ENCODE peak calls at places on chromosomes 13 and 19, in nine cellular contexts. Q, H, F, M, Z, T, C, I and E are unnamed samples.

GRCh38 chr13:74306496-74306895 is 172.3 kb upstream of the KLF12 start:
- DNase-seq in Q (no peak), H (no peak), F (no peak), M (peak; percentile 34), Z (no peak), T (no peak), C (no peak), I (peak; percentile 23), E (peak; percentile 39)

GRCh38 chr13:97445504-97446187 is 11.7 kb downstream of the RAP2A start:
- DNase-seq in Q (no peak), H (no peak), F (no peak), M (no peak), Z (no peak), T (no peak), C (no peak), I (no peak), E (no peak)

GRCh38 chr19:10404888-10405808 is 1.8 kb upstream of the CDC37 start:
- DNase-seq in Q (no peak), H (no peak), F (no peak), M (no peak), Z (peak; percentile 86), T (no peak), C (no peak), I (no peak), E (no peak)

GRCh38 chr19:29785955-29786589 is 25.7 kb upstream of the CCNE1 start:
- DNase-seq in Q (no peak), H (no peak), F (peak; percentile 67), M (no peak), Z (peak; percentile 35), T (no peak), C (no peak), I (no peak), E (no peak)

GRCh38 chr19:11737964-11738745 is 591 bp downstream of the ZNF823 start:
- DNase-seq in Q (peak; percentile 2), H (no peak), F (peak; percentile 64), M (peak; percentile 14), Z (peak; percentile 62), T (peak; percentile 87), C (peak; percentile 23), I (peak; percentile 24), E (no peak)

GRCh38 chr19:52897149-52897935 is at the start of gene ZNF320:
- DNase-seq in Q (peak; percentile 91), H (peak; percentile 57), F (peak; percentile 96), M (peak; percentile 89), Z (peak; percentile 98), T (peak; percentile 86), C (peak; percentile 96), I (peak; percentile 94), E (peak; percentile 78)

GRCh38 chr13:46964789-46965527 is 68.1 kb upstream of the HTR2A start:
- DNase-seq in Q (no peak), H (peak; percentile 40), F (no peak), M (peak; percentile 87), Z (no peak), T (no peak), C (no peak), I (peak; percentile 39), E (no peak)

GRCh38 chr19:55206664-55207500 is 2.4 kb downstream of the PTPRH start:
- DNase-seq in Q (no peak), H (peak; percentile 53), F (peak; percentile 75), M (peak; percentile 75), Z (peak; percentile 76), T (peak; percentile 88), C (peak; percentile 82), I (peak; percentile 95), E (peak; percentile 62)

GRCh38 chr13:33953203-33953602 is 135.3 kb downstream of the RFC3 start:
- DNase-seq in Q (no peak), H (peak; percentile 81), F (no peak), M (peak; percentile 86), Z (no peak), T (no peak), C (no peak), I (peak; percentile 61), E (peak; percentile 11)

DNA sequence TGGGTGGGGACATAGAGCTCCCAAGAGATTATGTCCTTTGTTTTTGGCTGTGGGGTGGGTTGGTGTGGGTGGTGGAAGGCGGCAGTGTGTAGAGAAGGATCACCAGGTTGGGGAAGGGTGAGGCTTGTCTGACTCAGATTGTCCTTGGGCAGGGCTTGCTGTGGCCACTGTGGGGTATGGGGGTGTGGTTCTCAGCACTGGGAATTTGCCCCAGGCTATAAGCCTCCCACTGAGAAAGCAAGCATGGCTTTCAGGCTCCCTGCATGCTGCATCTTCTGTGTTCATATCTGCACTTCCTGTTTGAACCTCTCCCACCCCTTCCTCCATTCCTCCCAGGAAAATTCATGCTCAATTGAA is 34.9 kb downstream of the DNAJC15 start:
- DNase-seq in Q (no peak), H (peak; percentile 81), F (no peak), M (peak; percentile 75), Z (peak; percentile 45), T (no peak), C (no peak), I (peak; percentile 67), E (peak; percentile 53)
- TF ChIP-seq CTCF in Q (no peak), H (no peak), F (no peak), M (no peak), Z (no peak), T (no peak), C (no peak), I (no peak), E (no peak)

GRCh38 chr19:1590641-1591397 is 1.8 kb downstream of the MBD3 start:
- DNase-seq in Q (no peak), H (no peak), F (peak; percentile 76), M (no peak), Z (peak; percentile 63), T (no peak), C (no peak), I (peak; percentile 37), E (no peak)
- TF ChIP-seq CTCF in Q (no peak), H (peak; percentile 38), F (peak; percentile 62), M (peak; percentile 43), Z (no peak), T (no peak), C (no peak), I (peak; percentile 58), E (peak; percentile 33)

GRCh38 chr19:17420267-17420924 is 549 bp downstream of the MVB12A start:
- DNase-seq in Q (no peak), H (no peak), F (peak; percentile 57), M (no peak), Z (peak; percentile 53), T (peak; percentile 59), C (peak; percentile 52), I (peak; percentile 22), E (no peak)
- TF ChIP-seq CTCF in Q (no peak), H (no peak), F (no peak), M (no peak), Z (peak; percentile 27), T (no peak), C (peak; percentile 30), I (no peak), E (no peak)

DNA sequence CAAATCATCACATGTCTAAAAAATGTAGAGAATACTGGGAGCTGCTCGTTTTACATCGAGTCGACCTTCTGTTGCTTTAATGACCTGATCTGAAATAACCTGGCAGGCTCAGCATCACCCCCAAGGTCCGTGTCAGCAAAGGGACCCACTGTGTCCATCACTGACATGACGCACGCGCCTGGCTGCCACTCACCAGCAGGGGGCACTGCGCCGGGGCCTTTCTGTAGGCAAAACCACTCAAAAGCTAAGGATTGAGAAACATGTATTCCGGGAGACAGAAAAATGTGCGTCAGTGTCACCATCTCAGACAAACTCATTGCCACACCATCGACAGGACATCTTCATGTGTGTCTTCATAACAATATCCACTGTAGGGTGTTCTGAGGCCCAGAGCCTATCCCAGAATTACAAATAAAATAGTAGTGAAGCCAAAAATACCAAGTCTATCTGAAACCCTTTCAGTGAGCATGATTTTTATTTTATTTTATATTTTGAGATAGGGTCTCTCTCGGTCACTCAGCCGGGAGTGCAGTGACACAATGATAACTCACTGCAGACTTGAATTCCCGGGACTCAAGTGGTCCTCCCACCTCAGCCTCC is 130.3 kb upstream of the LSM14A start:
- DNase-seq in Q (peak; percentile 9), H (peak; percentile 24), F (peak; percentile 68), M (peak; percentile 44), Z (peak; percentile 88), T (peak; percentile 71), C (peak; percentile 19), I (peak; percentile 38), E (no peak)
- TF ChIP-seq CTCF in Q (peak; percentile 63), H (peak; percentile 98), F (peak; percentile 90), M (peak; percentile 77), Z (peak; percentile 97), T (peak; percentile 64), C (peak; percentile 38), I (peak; percentile 95), E (peak; percentile 91)

GRCh38 chr19:19644054-19644388 is 564 bp upstream of the GMIP start:
- DNase-seq in Q (no peak), H (no peak), F (no peak), M (no peak), Z (no peak), T (no peak), C (no peak), I (no peak), E (no peak)
- TF ChIP-seq CTCF in Q (no peak), H (no peak), F (no peak), M (no peak), Z (peak; percentile 20), T (no peak), C (no peak), I (no peak), E (no peak)

DNA sequence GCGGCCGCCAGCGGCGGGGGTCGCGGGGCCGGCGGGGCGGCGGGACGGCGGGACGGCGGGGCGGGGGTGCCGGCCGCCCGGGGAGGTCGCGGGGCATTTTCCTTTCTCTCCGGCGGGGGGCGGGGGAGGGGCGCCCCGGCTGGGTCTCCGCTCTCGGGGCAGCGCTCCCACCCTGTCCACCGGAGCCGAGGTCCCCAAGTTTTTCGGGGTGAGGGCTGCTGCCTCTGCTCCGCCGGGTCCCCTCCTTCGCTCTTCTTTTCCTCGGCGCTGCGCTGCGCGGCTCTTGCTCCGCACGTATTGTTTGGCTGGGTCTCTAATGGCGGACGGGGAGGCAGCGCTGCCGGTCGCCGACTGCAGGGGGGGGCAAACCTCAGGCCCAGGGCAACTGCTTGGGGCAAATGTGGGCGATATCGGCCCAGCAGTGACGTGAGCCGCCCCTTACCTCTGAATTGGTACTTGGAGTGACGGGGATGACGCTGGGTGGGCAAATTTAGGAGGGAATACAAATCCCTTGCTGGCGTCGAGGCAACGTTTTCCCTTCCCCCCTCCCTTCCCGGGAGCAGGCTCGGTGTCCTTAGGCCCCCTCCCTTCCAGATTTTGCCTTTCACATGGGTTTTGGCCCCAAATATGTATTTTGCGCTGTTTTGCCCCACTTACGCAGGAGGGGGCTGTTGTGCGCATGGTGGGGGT is 759 bp downstream of the ZMYM2 start:
- DNase-seq in Q (peak; percentile 8), H (no peak), F (peak; percentile 60), M (peak; percentile 52), Z (peak; percentile 84), T (peak; percentile 65), C (peak; percentile 47), I (peak; percentile 59), E (no peak)
- TF ChIP-seq CTCF in Q (peak; percentile 23), H (peak; percentile 25), F (peak; percentile 21), M (peak; percentile 14), Z (no peak), T (peak; percentile 27), C (peak; percentile 36), I (peak; percentile 41), E (peak; percentile 6)